ENCODE peak calls at places on chromosomes 2 and 18, in six cellular contexts. M is K562, D is WTC11, B is HepG2, C is GM12878, V is H1. R is an unnamed sample.

GRCh38 chr2:69742170-69742952 is 427 bp downstream of the ANXA4 start:
- DNase-seq in D (peak; percentile 24), C (no peak), M (no peak), V (no peak), B (no peak), R (peak; percentile 51)

GRCh38 chr2:111947219-111947618 is 48.8 kb downstream of the MERTK start:
- DNase-seq in B (no peak), C (no peak), V (no peak), M (no peak), D (no peak), R (no peak)

GRCh38 chr2:27320958-27321543 is 1.8 kb downstream of the MPV17 start:
- DNase-seq in M (peak; percentile 82), B (peak; percentile 99), D (peak; percentile 37), C (no peak), V (peak; percentile 62), R (peak; percentile 78)

GRCh38 chr2:85886585-85886984 is 2.2 kb downstream of the ST3GAL5 start:
- DNase-seq in D (no peak), M (no peak), C (no peak), B (no peak), V (no peak), R (no peak)

GRCh38 chr2:61471905-61472805 is 1.3 kb upstream of the USP34 start:
- DNase-seq in V (no peak), B (peak; percentile 91), M (peak; percentile 21), C (no peak), D (no peak), R (peak; percentile 35)

GRCh38 chr18:44819944-44820510 is 139.3 kb downstream of the SETBP1 start:
- DNase-seq in V (no peak), B (no peak), C (no peak), D (no peak), M (no peak), R (no peak)

GRCh38 chr2:44171018-44171417 is 2.3 kb downstream of the PPM1B start:
- DNase-seq in V (no peak), D (no peak), B (peak; percentile 26), C (no peak), M (no peak), R (no peak)

GRCh38 chr2:94985636-94986035 is 39.9 kb upstream of the MAL start:
- DNase-seq in C (no peak), V (no peak), B (no peak), D (no peak), M (no peak), R (no peak)

GRCh38 chr2:15170068-15170775 is 390.9 kb downstream of the NBAS start:
- DNase-seq in M (no peak), C (no peak), D (peak; percentile 29), B (no peak), V (no peak), R (peak; percentile 68)
- TF ChIP-seq CREB1 in M (no peak), C (no peak), D (no peak), B (no peak), V (no peak), R (no peak)

DNA sequence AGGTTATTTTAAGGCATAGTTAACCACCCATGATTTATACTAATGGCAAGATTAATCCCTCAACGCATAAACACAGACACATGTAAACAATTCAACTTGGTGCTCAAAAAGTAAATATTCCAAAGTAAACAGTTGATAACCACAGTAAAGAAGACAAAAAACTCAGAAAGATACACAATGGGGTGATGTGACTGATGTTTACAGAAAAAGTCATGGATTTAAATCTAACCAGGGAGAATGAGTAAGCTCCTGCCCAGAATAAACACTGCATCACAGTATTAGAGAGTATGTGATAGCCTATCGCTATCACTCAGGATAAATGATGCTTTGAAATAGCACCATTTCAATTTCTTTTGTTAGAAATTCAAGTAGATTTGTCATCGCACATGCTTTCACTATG is 49.3 kb downstream of the HIBCH start:
- DNase-seq in B (peak; percentile 56), M (no peak), C (no peak), V (no peak), D (no peak), R (no peak)
- TF ChIP-seq CREB1 in B (no peak), M (no peak), C (no peak), V (no peak), D (no peak), R (no peak)

GRCh38 chr2:106053116-106053515 is 141.0 kb downstream of the UXS1 start:
- DNase-seq in V (no peak), M (no peak), C (no peak), B (no peak), D (no peak), R (no peak)
- TF ChIP-seq CREB1 in V (no peak), M (no peak), C (no peak), B (no peak), D (no peak), R (no peak)

GRCh38 chr2:234867882-234868285 is 83.9 kb upstream of the SH3BP4 start:
- DNase-seq in B (peak; percentile 95), M (no peak), D (no peak), V (no peak), C (no peak), R (no peak)
- TF ChIP-seq CREB1 in B (no peak), M (no peak), D (no peak), V (no peak), C (no peak), R (no peak)

R was measured in GM23338.